ENCODE peak calls at places on chromosomes 5 and 9, in nine cellular contexts. V is HCT116, K is GM23248, D is PC-9, N is GM23338, B is PC-3, P is hepatocyte, O is Karpas-422, T is MM.1S. G is an unnamed sample.

GRCh38 chr9:6870650-6871477 is 113.1 kb downstream of the KDM4C start:
- DNase-seq in V (no peak), K (no peak), D (no peak), N (no peak), B (no peak), P (no peak), O (no peak), T (no peak), G (no peak)

GRCh38 chr5:39534701-39535100 is 109.9 kb upstream of the DAB2 start:
- DNase-seq in V (no peak), K (no peak), D (no peak), N (no peak), B (no peak), P (no peak), O (no peak), T (no peak), G (no peak)

GRCh38 chr9:22037954-22038690 is 29.0 kb upstream of the CDKN2B start:
- DNase-seq in V (peak; percentile 33), K (peak; percentile 71), D (no peak), N (peak; percentile 18), B (peak; percentile 48), P (no peak), O (peak; percentile 86), T (no peak), G (peak; percentile 60)

GRCh38 chr5:106094836-106095235 is 1575.9 kb downstream of the EFNA5 start:
- DNase-seq in V (no peak), K (no peak), D (no peak), N (no peak), B (no peak), P (no peak), O (no peak), T (no peak), G (no peak)

GRCh38 chr5:171840701-171841522 is 55.3 kb downstream of the SMIM23 start:
- DNase-seq in V (no peak), K (no peak), D (no peak), N (no peak), B (no peak), P (no peak), O (no peak), T (no peak), G (no peak)

GRCh38 chr9:134509306-134509705 is 132.3 kb upstream of the COL5A1 start:
- DNase-seq in V (no peak), K (no peak), D (no peak), N (no peak), B (no peak), P (no peak), O (no peak), T (no peak), G (no peak)

GRCh38 chr5:155466851-155467250 is 453.3 kb downstream of the KIF4B start:
- DNase-seq in V (no peak), K (no peak), D (no peak), N (no peak), B (no peak), P (no peak), O (no peak), T (no peak), G (no peak)

GRCh38 chr9:19939890-19940289 is 151.1 kb upstream of the SLC24A2 start:
- DNase-seq in V (no peak), K (no peak), D (no peak), N (no peak), B (no peak), P (no peak), O (peak; percentile 47), T (no peak), G (no peak)

GRCh38 chr5:149387081-149387611 is 8.1 kb upstream of the IL17B start:
- DNase-seq in V (no peak), K (peak; percentile 42), D (no peak), N (no peak), B (no peak), P (no peak), O (no peak), T (no peak), G (no peak)

DNA sequence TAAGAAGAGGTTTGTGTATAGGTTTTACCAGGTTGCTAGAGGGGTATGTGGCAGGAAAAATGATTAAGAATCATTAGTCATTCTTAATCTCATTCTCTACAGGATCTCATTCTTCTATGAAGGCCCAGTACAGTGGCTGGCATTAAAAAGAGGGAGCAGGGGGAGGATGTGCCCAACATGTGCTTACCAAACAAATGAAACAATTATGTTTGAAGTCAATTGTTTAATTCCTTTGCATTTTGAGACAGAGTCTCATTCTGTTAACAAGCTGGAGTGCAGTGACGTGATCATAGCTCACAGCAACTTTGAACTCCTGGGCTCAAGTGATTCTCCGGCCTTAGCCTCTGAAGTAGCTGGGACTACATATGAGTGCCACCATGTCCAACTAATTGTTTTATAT is 23.0 kb downstream of the FNIP1 start:
- DNase-seq in V (no peak), K (no peak), D (no peak), N (no peak), B (peak; percentile 26), P (no peak), O (no peak), T (no peak), G (no peak)
- H3K9me2 ChIP-seq in V (no peaks in the 10 kb centered on the region), K (no peaks in the 10 kb centered on the region), D (no peaks in the 10 kb centered on the region), N (no peaks in the 10 kb centered on the region), B (no peaks in the 10 kb centered on the region), P (no peaks in the 10 kb centered on the region), O (no peaks in the 10 kb centered on the region), T (no peaks in the 10 kb centered on the region), G (no peaks in the 10 kb centered on the region)

GRCh38 chr5:74903165-74903787 is 37.1 kb upstream of the FAM169A start:
- DNase-seq in V (peak; percentile 72), K (peak; percentile 7), D (peak; percentile 67), N (peak; percentile 93), B (peak; percentile 64), P (peak; percentile 78), O (peak; percentile 43), T (peak; percentile 27), G (no peak)
- H3K9me2 ChIP-seq in V (no peaks in the 10 kb centered on the region), K (no peaks in the 10 kb centered on the region), D (no peaks in the 10 kb centered on the region), N (no peaks in the 10 kb centered on the region), B (no peaks in the 10 kb centered on the region), P (no peaks in the 10 kb centered on the region), O (no peaks in the 10 kb centered on the region), T (no peaks in the 10 kb centered on the region), G (no peaks in the 10 kb centered on the region)

GRCh38 chr9:99015448-99015847 is 71.7 kb downstream of the COL15A1 start:
- DNase-seq in V (no peak), K (no peak), D (no peak), N (no peak), B (no peak), P (no peak), O (no peak), T (no peak), G (no peak)

GRCh38 chr9:99013550-99013949 is 69.8 kb downstream of the COL15A1 start:
- DNase-seq in V (no peak), K (no peak), D (no peak), N (no peak), B (peak; percentile 26), P (no peak), O (no peak), T (no peak), G (no peak)

GRCh38 chr9:99008187-99008586 is 64.5 kb downstream of the COL15A1 start:
- DNase-seq in V (no peak), K (no peak), D (no peak), N (no peak), B (no peak), P (no peak), O (no peak), T (no peak), G (no peak)

GRCh38 chr9:99012957-99013512 is 69.3 kb downstream of the COL15A1 start:
- DNase-seq in V (no peak), K (peak; percentile 59), D (no peak), N (no peak), B (no peak), P (no peak), O (peak; percentile 73), T (no peak), G (no peak)

GRCh38 chr9:99011161-99011709 is 67.5 kb downstream of the COL15A1 start:
- DNase-seq in V (no peak), K (peak; percentile 51), D (no peak), N (peak; percentile 88), B (peak; percentile 35), P (no peak), O (no peak), T (no peak), G (peak; percentile 61)
- H3K9me2 ChIP-seq in V (no peaks in the 10 kb centered on the region), K (no peaks in the 10 kb centered on the region), D (no peaks in the 10 kb centered on the region), N (peaks cover 3% of the 10 kb centered on the region), B (no peaks in the 10 kb centered on the region), P (no peaks in the 10 kb centered on the region), O (no peaks in the 10 kb centered on the region), T (no peaks in the 10 kb centered on the region), G (no peaks in the 10 kb centered on the region)

DNA sequence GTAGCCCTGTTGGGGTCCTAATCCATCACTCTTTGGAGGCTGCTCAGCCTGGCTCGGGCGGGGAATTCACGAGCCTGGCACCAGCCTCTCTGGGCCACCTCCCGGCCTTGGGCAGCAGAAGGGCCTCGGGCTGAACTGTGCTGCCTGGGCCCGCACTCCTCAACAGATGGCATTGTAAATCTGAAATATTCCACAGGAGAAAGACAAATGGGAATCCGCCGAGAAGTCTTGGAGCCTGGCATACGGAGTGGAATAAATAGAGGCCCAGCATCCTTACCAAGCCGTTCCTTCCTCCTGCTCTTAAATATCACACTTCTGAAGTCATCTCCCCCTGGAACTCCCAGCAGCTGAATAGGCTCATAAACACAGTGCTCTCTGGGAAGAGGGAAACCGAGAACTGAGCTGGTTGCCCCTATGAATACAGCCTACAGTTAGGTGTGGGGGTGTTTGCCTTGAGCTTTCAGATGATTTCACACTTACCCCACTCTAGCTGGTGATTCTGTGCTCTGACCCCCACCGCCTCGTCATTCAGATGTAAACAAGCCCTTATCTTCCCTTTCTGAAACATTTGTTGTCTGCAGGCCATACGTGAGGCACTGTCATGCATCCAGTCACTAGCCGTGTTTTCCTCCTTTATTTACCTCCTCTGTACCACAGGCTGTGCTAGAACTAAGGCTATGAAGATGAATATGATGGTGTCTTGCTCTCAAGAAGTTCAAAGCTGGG is 455.0 kb upstream of the CLINT1 start:
- DNase-seq in V (no peak), K (peak; percentile 34), D (no peak), N (peak; percentile 28), B (no peak), P (no peak), O (no peak), T (no peak), G (no peak)
- H3K9me2 ChIP-seq in V (no peaks in the 10 kb centered on the region), K (no peaks in the 10 kb centered on the region), D (no peaks in the 10 kb centered on the region), N (no peaks in the 10 kb centered on the region), B (no peaks in the 10 kb centered on the region), P (no peaks in the 10 kb centered on the region), O (no peaks in the 10 kb centered on the region), T (no peaks in the 10 kb centered on the region), G (no peaks in the 10 kb centered on the region)

GRCh38 chr9:15007698-15008097 is 97.5 kb upstream of the FREM1 start:
- DNase-seq in V (no peak), K (no peak), D (no peak), N (no peak), B (no peak), P (no peak), O (no peak), T (no peak), G (no peak)
- H3K9me2 ChIP-seq in V (no peaks in the 10 kb centered on the region), K (no peaks in the 10 kb centered on the region), D (no peaks in the 10 kb centered on the region), N (no peaks in the 10 kb centered on the region), B (no peaks in the 10 kb centered on the region), P (no peaks in the 10 kb centered on the region), O (no peaks in the 10 kb centered on the region), T (no peaks in the 10 kb centered on the region), G (no peaks in the 10 kb centered on the region)

GRCh38 chr5:2147504-2148311 is 265.0 kb upstream of the IRX4 start:
- DNase-seq in V (no peak), K (no peak), D (no peak), N (peak; percentile 24), B (no peak), P (no peak), O (no peak), T (no peak), G (no peak)
- H3K9me2 ChIP-seq in V (no peaks in the 10 kb centered on the region), K (no peaks in the 10 kb centered on the region), D (no peaks in the 10 kb centered on the region), N (no peaks in the 10 kb centered on the region), B (no peaks in the 10 kb centered on the region), P (no peaks in the 10 kb centered on the region), O (no peaks in the 10 kb centered on the region), T (no peaks in the 10 kb centered on the region), G (no peaks in the 10 kb centered on the region)